ENCODE peak calls at places on chromosomes 11 and 22, in seven cellular contexts. L is CD8-positive, alpha-beta T cell; K is dorsolateral prefrontal cortex; B is fibroblast of villous mesenchyme; R is tibial artery; X is AG04450; N is fibroblast of mammary gland. U is an unnamed sample.

GRCh38 chr11:20601221-20601914 is 2.0 kb downstream of the SLC6A5 start:
- DNase-seq in L (no peak), B (no peak), N (no peak), K (no peak), X (no peak), R (no peak), U (no peak)

GRCh38 chr11:10792385-10793068 is 16.2 kb downstream of the EIF4G2 start:
- DNase-seq in K (peak), L (peak), B (peak), R (peak), N (peak), X (peak), U (peak)

GRCh38 chr11:64146036-64146943 is 19.6 kb downstream of the MACROD1 start:
- DNase-seq in X (no peak), L (peak), K (peak), R (no peak), B (peak), N (peak), U (no peak)

GRCh38 chr22:44931077-44931540 is 78.7 kb downstream of the PHF21B start:
- DNase-seq in N (peak), B (peak), R (no peak), X (no peak), L (no peak), K (peak), U (peak)

GRCh38 chr11:123543796-123544195 is 110.6 kb downstream of the SCN3B start:
- DNase-seq in R (no peak), K (no peak), X (no peak), B (peak), N (peak), L (no peak), U (peak)

GRCh38 chr22:49996532-49997220 is 15.9 kb downstream of the IL17REL start:
- DNase-seq in B (no peak), X (no peak), R (peak), L (no peak), N (no peak), K (no peak), U (no peak)

GRCh38 chr22:22848364-22848866 is 39.2 kb upstream of the IGLL5 start:
- DNase-seq in R (peak), N (peak), L (peak), B (peak), X (no peak), K (peak), U (peak)

GRCh38 chr11:23192256-23192655 is 332.0 kb upstream of the CCDC179 start:
- DNase-seq in L (no peak), K (no peak), R (no peak), N (peak), X (no peak), B (peak), U (peak)

GRCh38 chr11:1834791-1835670 is at the start of gene SYT8:
- DNase-seq in K (no peak), N (no peak), B (no peak), X (no peak), L (no peak), R (no peak), U (no peak)

GRCh38 chr22:39185601-39186012 is 33.1 kb upstream of the CBX7 start:
- DNase-seq in B (peak), X (no peak), K (peak), N (peak), L (no peak), R (no peak), U (peak)

GRCh38 chr22:50705851-50706351 is 32.1 kb upstream of the ACR start:
- DNase-seq in N (no peak), B (no peak), R (no peak), K (peak), X (no peak), L (no peak), U (no peak)

GRCh38 chr11:17277024-17277584 is 565 bp downstream of the NUCB2 start:
- DNase-seq in K (no peak), R (peak), X (no peak), L (no peak), N (peak), B (peak), U (no peak)

GRCh38 chr11:90476442-90477007 is 253.7 kb upstream of the CHORDC1 start:
- DNase-seq in B (peak), L (peak), R (no peak), X (no peak), N (peak), K (no peak), U (peak)

GRCh38 chr22:37636186-37636948 is 3.1 kb upstream of the SH3BP1 start:
- DNase-seq in X (no peak), L (no peak), R (no peak), K (no peak), B (peak), N (peak), U (peak)

GRCh38 chr11:104705475-104706195 is 192.6 kb downstream of the CASP12 start:
- DNase-seq in L (peak), R (peak), B (peak), X (no peak), K (no peak), N (no peak), U (no peak)

GRCh38 chr11:48170840-48171233 is 45.8 kb upstream of the OR4B1 start:
- DNase-seq in N (peak), K (no peak), R (no peak), X (no peak), B (peak), L (no peak), U (peak)

GRCh38 chr11:13595166-13595565 is 73.3 kb upstream of the FAR1 start:
- DNase-seq in L (no peak), N (peak), K (no peak), X (no peak), B (no peak), R (no peak), U (peak)

GRCh38 chr11:121318848-121319834 is 26.6 kb downstream of the SC5D start:
- DNase-seq in R (no peak), L (peak), K (no peak), X (peak), N (peak), B (peak), U (peak)

GRCh38 chr22:24592144-24592845 is 578 bp downstream of the LRRC75B start:
- DNase-seq in X (no peak), K (no peak), L (no peak), N (peak), B (peak), R (peak), U (peak)

GRCh38 chr22:48844096-48844675 is 983.5 kb downstream of the BRD1 start:
- DNase-seq in R (no peak), N (no peak), K (no peak), B (no peak), X (no peak), L (no peak), U (no peak)

GRCh38 chr11:61120865-61121831 is 18.9 kb downstream of the CD5 start:
- DNase-seq in N (peak), B (no peak), K (peak), X (no peak), L (peak), R (no peak), U (no peak)

GRCh38 chr22:49129736-49130135 is 697.9 kb downstream of the BRD1 start:
- DNase-seq in X (no peak), K (no peak), L (no peak), B (no peak), N (no peak), R (no peak), U (no peak)

GRCh38 chr22:39234867-39235687 is 9.7 kb downstream of the PDGFB start:
- DNase-seq in B (no peak), L (no peak), X (no peak), R (no peak), N (no peak), K (no peak), U (no peak)

GRCh38 chr11:70043482-70043881 is 34.6 kb upstream of the ANO1 start:
- DNase-seq in X (no peak), L (no peak), B (no peak), R (no peak), K (no peak), N (no peak), U (no peak)

GRCh38 chr11:59668188-59668949 is 468 bp downstream of the PATL1 start:
- DNase-seq in X (no peak), B (peak), R (peak), K (no peak), N (peak), L (peak), U (peak)

GRCh38 chr11:67344264-67344663 is 9.1 kb downstream of the POLD4 start:
- DNase-seq in X (no peak), R (no peak), K (no peak), N (no peak), B (no peak), L (no peak), U (no peak)

GRCh38 chr11:124732230-124732629 is 7.5 kb upstream of the NRGN start:
- DNase-seq in X (no peak), K (no peak), B (no peak), L (no peak), R (peak), N (no peak), U (no peak)

GRCh38 chr11:77806415-77806814 is 14.1 kb downstream of the RSF1 start:
- DNase-seq in L (no peak), B (no peak), N (no peak), X (no peak), K (no peak), R (no peak), U (no peak)

GRCh38 chr11:17547051-17547577 is at the start of gene OTOG:
- DNase-seq in N (peak), R (no peak), K (peak), L (no peak), X (no peak), B (no peak), U (peak)

GRCh38 chr11:34513674-34513995 is at the start of gene ELF5:
- DNase-seq in N (no peak), K (no peak), L (no peak), R (no peak), B (no peak), X (no peak), U (no peak)

GRCh38 chr11:36056160-36056751 is 112.4 kb downstream of the LDLRAD3 start:
- DNase-seq in R (no peak), X (no peak), N (peak), B (peak), L (no peak), K (no peak), U (peak)

GRCh38 chr22:46584081-46584903 is 35.9 kb upstream of the GRAMD4 start:
- DNase-seq in R (no peak), X (no peak), K (no peak), N (peak), B (no peak), L (no peak), U (peak)

GRCh38 chr11:49208006-49208721 is at the start of gene FOLH1:
- DNase-seq in K (peak), X (no peak), B (no peak), R (peak), L (no peak), N (peak), U (no peak)

GRCh38 chr11:28072321-28072720 is 35.6 kb downstream of the KIF18A start:
- DNase-seq in K (no peak), N (peak), R (no peak), L (no peak), X (no peak), B (peak), U (no peak)

GRCh38 chr22:50729391-50730012 is 8.5 kb upstream of the ACR start:
- DNase-seq in R (peak), X (no peak), N (no peak), B (no peak), L (no peak), K (peak), U (no peak)

DNA sequence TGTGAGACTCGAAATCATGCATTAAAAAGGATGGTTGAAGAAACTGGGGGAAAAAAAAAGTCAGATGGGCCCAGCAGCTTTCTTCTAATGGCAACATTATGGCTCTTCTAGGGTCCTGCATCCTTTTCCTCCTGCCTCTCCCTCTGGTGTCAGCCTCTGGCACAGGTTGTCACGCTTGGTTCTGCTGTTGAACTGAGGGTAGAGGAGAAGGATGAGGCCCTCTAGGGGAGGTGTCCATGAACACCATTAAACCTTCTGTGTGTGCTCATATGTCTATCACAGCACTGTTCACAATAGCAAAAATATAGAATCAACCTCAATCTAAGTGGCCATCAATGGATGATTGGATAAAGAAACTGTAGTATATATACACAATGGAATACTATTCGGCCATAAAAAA is 36.0 kb downstream of the BUD13 start:
- DNase-seq in B (no peak), X (no peak), R (no peak), L (no peak), N (no peak), K (no peak), U (no peak)
- TF ChIP-seq CTCF in B (peak), X (no peak), R (no peak), L (no peak), N (no peak), K (no peak), U (peak)

GRCh38 chr11:44568706-44569473 is 3.4 kb downstream of the CD82 start:
- DNase-seq in X (peak), B (peak), K (peak), N (peak), L (peak), R (peak), U (peak)
- H3K4me3 ChIP-seq in X (peak), B (no peak), K (no peak), N (no peak), L (no peak), R (peak), U (no peak)

GRCh38 chr11:111494040-111494439 is 18.1 kb downstream of the BTG4 start:
- DNase-seq in L (no peak), K (no peak), X (no peak), N (no peak), R (no peak), B (no peak), U (no peak)
- TF ChIP-seq CTCF in L (no peak), K (no peak), X (no peak), N (no peak), R (no peak), B (no peak), U (no peak)

DNA sequence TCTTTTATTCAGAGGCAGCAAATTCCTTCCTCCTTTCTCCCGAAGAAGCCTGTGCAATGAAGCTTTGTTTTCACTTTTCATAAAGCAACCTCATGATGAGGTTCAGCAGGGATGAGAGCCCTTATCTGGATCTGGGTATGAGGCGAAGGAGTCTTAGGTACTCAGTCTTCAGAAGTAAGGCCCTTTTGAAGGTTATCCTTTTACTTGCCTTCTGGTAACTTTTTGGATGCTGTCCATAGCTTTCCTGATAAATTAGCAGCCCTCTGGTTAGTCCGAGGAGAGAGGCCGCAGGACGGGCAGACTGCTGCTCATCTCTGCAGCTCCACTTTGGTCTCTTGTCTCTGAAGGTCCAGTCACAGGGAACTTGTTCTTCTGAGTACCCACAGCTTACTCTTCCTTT is 1.1 kb downstream of the TRIM22 start:
- DNase-seq in L (no peak), R (no peak), N (peak), X (no peak), K (no peak), B (peak), U (peak)
- H3K4me3 ChIP-seq in L (peak), R (peak), N (peak), X (peak), K (peak), B (peak), U (peak)

DNA sequence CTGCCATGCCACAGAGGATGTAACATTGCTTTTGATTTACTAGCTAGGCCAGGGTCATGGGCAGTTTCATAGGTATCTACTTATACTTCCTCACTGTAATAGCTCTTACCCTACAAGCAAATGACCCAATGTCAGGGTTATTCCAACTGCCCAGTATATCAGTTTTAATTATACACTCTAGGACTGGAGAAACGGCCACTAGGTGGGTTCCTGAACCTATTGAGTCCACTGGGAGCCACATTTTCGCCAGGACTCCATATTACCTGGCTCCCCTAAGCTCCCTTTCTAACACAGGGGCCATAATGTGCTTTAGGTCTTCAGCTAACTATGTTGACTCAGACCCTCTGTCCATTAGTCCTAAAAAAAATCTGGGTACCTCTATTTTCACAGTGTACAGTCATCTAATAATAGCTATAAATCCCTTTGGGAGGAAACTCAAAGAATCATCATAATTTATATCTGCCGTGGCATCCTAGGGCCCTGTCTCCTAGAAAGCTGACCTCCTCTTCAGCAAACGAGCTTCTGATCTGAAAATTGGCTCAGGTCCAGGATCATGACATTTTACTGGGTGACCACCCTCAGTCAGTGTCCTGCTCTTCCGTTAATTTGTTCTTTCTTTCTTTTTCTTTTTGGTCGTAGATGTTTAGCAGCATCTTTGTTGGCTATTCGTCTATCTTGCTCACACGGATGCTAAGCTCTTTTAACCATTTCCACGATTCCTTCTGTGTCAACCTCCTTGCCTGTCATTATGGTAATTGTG is 244.3 kb downstream of the FAM76B start:
- DNase-seq in R (no peak), X (no peak), K (no peak), L (no peak), N (no peak), B (no peak), U (no peak)
- TF ChIP-seq CTCF in R (no peak), X (peak), K (no peak), L (no peak), N (peak), B (peak), U (no peak)